ENCODE peak calls at places on chromosomes 4 and X, in five cellular contexts. V is choroid plexus epithelial cell, O is heart right ventricle, E is tibial artery, C is uterus. S is an unnamed sample.

GRCh38 chr4:10018818-10019438 is 2.4 kb downstream of the SLC2A9 start:
- DNase-seq in C (peak; percentile 98), V (peak; percentile 98), E (peak; percentile 95), O (peak; percentile 99), S (peak; percentile 98)

GRCh38 chr4:88771883-88772450 is 74.3 kb upstream of the NAP1L5 start:
- DNase-seq in O (no peak), E (no peak), V (no peak), C (no peak), S (no peak)

GRCh38 chr4:8431553-8431952 is 9.0 kb downstream of the ACOX3 start:
- DNase-seq in E (no peak), V (no peak), O (no peak), C (no peak), S (no peak)

GRCh38 chr4:128847074-128847724 is 37.7 kb downstream of the JADE1 start:
- DNase-seq in C (no peak), O (no peak), E (no peak), V (no peak), S (no peak)

GRCh38 chrX:131783555-131784338 is 239.4 kb upstream of the STK26 start:
- DNase-seq in E (no peak), V (no peak), C (peak; percentile 78), O (no peak), S (peak; percentile 52)

GRCh38 chr4:101643201-101643600 is 147.3 kb upstream of the BANK1 start:
- DNase-seq in E (no peak), O (no peak), V (no peak), C (no peak), S (no peak)

GRCh38 chr4:165191253-165191652 is 16.1 kb upstream of the KLHL2 start:
- DNase-seq in V (no peak), O (no peak), E (no peak), C (no peak), S (no peak)

GRCh38 chr4:140315970-140316369 is 57.5 kb upstream of the SCOC start:
- DNase-seq in C (no peak), O (no peak), E (no peak), V (no peak), S (no peak)

GRCh38 chr4:11250510-11250909 is 178.2 kb downstream of the HS3ST1 start:
- DNase-seq in V (no peak), O (no peak), C (no peak), E (no peak), S (no peak)

GRCh38 chr4:13983189-13983790 is 355.8 kb upstream of the BOD1L1 start:
- DNase-seq in O (no peak), V (no peak), E (no peak), C (no peak), S (no peak)

GRCh38 chrX:100449696-100450606 is 39.9 kb upstream of the PCDH19 start:
- DNase-seq in O (peak; percentile 37), E (no peak), V (peak; percentile 12), C (no peak), S (peak; percentile 64)

GRCh38 chrX:10246846-10247245 is 90.1 kb downstream of the CLCN4 start:
- DNase-seq in O (no peak), C (no peak), V (no peak), E (no peak), S (no peak)

DNA sequence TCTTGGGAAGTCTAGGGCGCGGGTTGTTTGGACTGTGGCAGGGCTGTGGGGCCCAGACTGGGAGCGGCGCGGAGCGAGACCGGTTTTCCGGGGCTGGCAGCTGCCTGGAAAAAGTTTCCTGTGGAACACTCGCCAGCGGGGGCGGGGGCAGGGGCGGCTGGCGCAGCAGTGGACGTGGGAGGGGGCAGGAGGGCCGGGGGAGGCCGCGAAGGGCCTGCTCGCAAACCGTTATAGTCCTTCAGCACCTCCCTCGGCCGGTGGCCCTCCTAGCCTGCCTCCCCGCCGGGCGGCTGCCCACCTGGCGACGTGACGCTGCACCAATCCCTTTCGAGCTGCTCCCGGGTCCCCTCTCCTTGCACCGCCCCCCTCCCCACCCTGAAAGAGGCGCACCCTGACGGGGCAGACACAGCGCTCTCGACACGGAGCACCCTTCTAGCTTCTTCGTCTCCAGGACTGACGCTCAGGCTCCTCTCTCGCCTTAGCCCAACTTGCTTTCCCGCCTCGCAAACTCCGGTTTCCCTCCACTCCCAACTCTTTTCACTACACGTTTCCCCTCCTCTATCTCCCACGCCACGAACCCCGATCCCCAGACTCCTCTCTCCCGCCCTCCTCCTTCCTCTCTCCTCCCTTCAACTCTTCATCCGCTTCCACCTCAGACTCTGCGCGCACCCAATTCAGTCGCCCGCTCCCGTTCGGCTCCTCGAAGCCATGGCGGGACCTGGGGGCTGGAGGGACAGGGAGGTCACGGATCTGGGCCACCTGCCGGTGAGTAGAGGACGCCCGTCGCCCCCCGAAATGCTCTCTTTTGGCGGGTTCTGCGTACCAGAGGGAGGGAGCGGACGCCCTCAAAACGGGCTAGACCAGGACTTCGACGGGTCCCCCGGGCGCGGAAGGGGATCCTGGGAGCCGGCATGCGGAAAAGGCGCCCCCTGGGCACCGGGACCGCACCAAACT is at the start of gene NRK:
- DNase-seq in E (peak; percentile 18), C (peak; percentile 30), O (peak; percentile 24), V (peak; percentile 9), S (peak; percentile 51)
- H3K4me3 ChIP-seq in E (peak within 1 kb of the TSS; percentile 54), C (peak within 1 kb of the TSS; percentile 26), O (no peak within 1 kb of the TSS), V (peak within 1 kb of the TSS; percentile 53), S (peak within 1 kb of the TSS; percentile 58)

GRCh38 chrX:137428777-137429564 is 137.0 kb upstream of the ZIC3 start:
- DNase-seq in E (no peak), O (no peak), V (no peak), C (no peak), S (no peak)

GRCh38 chrX:137428251-137428661 is 137.7 kb upstream of the ZIC3 start:
- DNase-seq in V (peak; percentile 2), E (no peak), O (no peak), C (no peak), S (no peak)

GRCh38 chrX:137425273-137425902 is 140.5 kb upstream of the ZIC3 start:
- DNase-seq in V (no peak), E (no peak), O (no peak), C (no peak), S (no peak)

GRCh38 chrX:137427813-137428212 is 138.1 kb upstream of the ZIC3 start:
- DNase-seq in C (no peak), E (no peak), V (peak; percentile 17), O (no peak), S (no peak)

DNA sequence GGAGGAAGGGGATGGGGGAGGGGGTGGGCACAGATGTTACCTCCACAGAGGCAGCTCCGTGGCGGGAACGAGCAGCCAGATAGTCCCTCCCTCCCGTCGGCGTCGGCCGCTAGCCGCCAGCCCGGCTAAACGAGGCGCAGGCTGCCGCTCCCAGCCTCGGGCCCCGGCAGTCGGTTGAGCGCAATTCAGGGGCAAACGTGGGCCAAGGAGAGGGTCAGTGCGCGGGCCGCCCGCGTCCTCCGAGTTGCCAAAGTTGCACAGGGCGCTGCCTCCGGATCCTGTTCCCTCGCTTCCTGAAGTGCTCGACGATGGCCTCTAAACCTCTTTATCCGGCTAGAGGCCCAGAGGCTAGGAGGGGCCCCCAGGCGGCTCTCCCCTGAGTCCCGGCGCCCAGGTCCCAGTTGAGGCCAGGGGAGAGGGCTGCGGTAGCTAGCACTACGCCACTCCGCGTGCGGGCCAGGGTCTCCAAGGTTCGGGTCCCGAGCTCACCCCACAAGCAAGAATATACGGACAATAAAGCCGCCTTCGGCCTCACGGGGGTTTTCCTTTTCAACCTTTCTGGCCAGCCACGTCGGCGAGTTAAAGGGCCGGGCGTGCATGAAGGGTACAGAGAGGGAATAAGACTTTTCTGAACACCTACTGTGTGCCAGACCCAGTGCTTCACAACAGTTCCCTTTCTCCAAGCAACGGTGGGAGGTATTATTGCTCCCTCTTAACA is 138.7 kb upstream of the ZIC3 start:
- DNase-seq in C (no peak), E (no peak), O (no peak), V (no peak), S (no peak)
- H3K4me3 ChIP-seq in C (no peak overlapping the region), E (peak overlapping the region; percentile 42), O (peak overlapping the region; percentile 25), V (peak overlapping the region; percentile 58), S (peak overlapping the region; percentile 61)

GRCh38 chrX:24424948-24425347 is 40.1 kb upstream of the PDK3 start:
- DNase-seq in O (peak; percentile 28), V (peak; percentile 6), E (peak; percentile 78), C (peak; percentile 74), S (peak; percentile 53)
- H3K4me3 ChIP-seq in O (no peak overlapping the region), V (no peak overlapping the region), E (no peak overlapping the region), C (no peak overlapping the region), S (no peak overlapping the region)

GRCh38 chr4:77159798-77160197 is 2.8 kb downstream of the CCNG2 start:
- DNase-seq in E (no peak), V (no peak), O (no peak), C (no peak), S (no peak)
- H3K4me3 ChIP-seq in E (no peak overlapping the region), V (no peak overlapping the region), O (no peak overlapping the region), C (no peak overlapping the region), S (no peak overlapping the region)

GRCh38 chr4:176565044-176565443 is 227.7 kb downstream of the VEGFC start:
- DNase-seq in V (no peak), C (no peak), E (no peak), O (no peak), S (no peak)
- H3K4me3 ChIP-seq in V (no peak overlapping the region), C (no peak overlapping the region), E (no peak overlapping the region), O (no peak overlapping the region), S (no peak overlapping the region)